ENCODE peak calls at places on chromosomes 13 and 19, in eight cellular contexts. One of them, this sample, is unnamed. For H3K4me1, the result is how much of the 10 kb centered on the place peaks cover.

GRCh38 chr13:40969169-40969901 is 49.8 kb downstream of the ELF1 start:
- DNase-seq in upper lobe of left lung: no peak
- DNase-seq in stomach: no peak
- DNase-seq in ovary: no peak
- DNase-seq in A549: no peak
- DNase-seq in HepG2: no peak
- DNase-seq in transverse colon: no peak
- DNase-seq in K562: no peak
- DNase-seq in this sample: no peak

GRCh38 chr13:46380242-46380641 is 6.8 kb downstream of the RUBCNL start:
- DNase-seq in transverse colon: no peak
- DNase-seq in K562: no peak
- DNase-seq in HepG2: no peak
- DNase-seq in upper lobe of left lung: no peak
- DNase-seq in ovary: no peak
- DNase-seq in A549: no peak
- DNase-seq in stomach: no peak
- DNase-seq in this sample: no peak

GRCh38 chr13:43546260-43546659 is 240.5 kb downstream of the ENOX1 start:
- DNase-seq in A549: no peak
- DNase-seq in stomach: no peak
- DNase-seq in K562: no peak
- DNase-seq in upper lobe of left lung: no peak
- DNase-seq in transverse colon: no peak
- DNase-seq in ovary: peak
- DNase-seq in HepG2: no peak
- DNase-seq in this sample: no peak

GRCh38 chr13:97460004-97460756 is 26.2 kb downstream of the RAP2A start:
- DNase-seq in stomach: no peak
- DNase-seq in HepG2: no peak
- DNase-seq in ovary: no peak
- DNase-seq in A549: no peak
- DNase-seq in K562: no peak
- DNase-seq in upper lobe of left lung: no peak
- DNase-seq in transverse colon: no peak
- DNase-seq in this sample: no peak

GRCh38 chr13:80341771-80342271 is 895 bp upstream of the SPRY2 start:
- DNase-seq in K562: peak
- DNase-seq in HepG2: peak
- DNase-seq in transverse colon: peak
- DNase-seq in stomach: no peak
- DNase-seq in upper lobe of left lung: no peak
- DNase-seq in A549: peak
- DNase-seq in ovary: peak
- DNase-seq in this sample: no peak

GRCh38 chr19:45171211-45171623 is 6.8 kb downstream of the TRAPPC6A start:
- DNase-seq in A549: no peak
- DNase-seq in HepG2: no peak
- DNase-seq in transverse colon: no peak
- DNase-seq in stomach: no peak
- DNase-seq in K562: peak
- DNase-seq in ovary: no peak
- DNase-seq in upper lobe of left lung: no peak
- DNase-seq in this sample: no peak

GRCh38 chr19:907183-907853 is 5.7 kb downstream of the R3HDM4 start:
- DNase-seq in A549: no peak
- DNase-seq in upper lobe of left lung: peak
- DNase-seq in stomach: no peak
- DNase-seq in ovary: no peak
- DNase-seq in transverse colon: no peak
- DNase-seq in K562: peak
- DNase-seq in HepG2: no peak
- DNase-seq in this sample: no peak

GRCh38 chr13:66353664-66354063 is 876.5 kb downstream of the PCDH9 start:
- DNase-seq in K562: peak
- DNase-seq in ovary: no peak
- DNase-seq in upper lobe of left lung: no peak
- DNase-seq in A549: peak
- DNase-seq in stomach: no peak
- DNase-seq in HepG2: no peak
- DNase-seq in transverse colon: no peak
- DNase-seq in this sample: no peak

GRCh38 chr13:34174671-34175145 is 356.8 kb downstream of the RFC3 start:
- DNase-seq in ovary: no peak
- DNase-seq in upper lobe of left lung: no peak
- DNase-seq in HepG2: no peak
- DNase-seq in K562: no peak
- DNase-seq in A549: peak
- DNase-seq in stomach: no peak
- DNase-seq in transverse colon: no peak
- DNase-seq in this sample: no peak

GRCh38 chr13:37194428-37194861 is 89.0 kb upstream of the CSNK1A1L start:
- DNase-seq in HepG2: no peak
- DNase-seq in transverse colon: no peak
- DNase-seq in A549: no peak
- DNase-seq in ovary: no peak
- DNase-seq in upper lobe of left lung: no peak
- DNase-seq in stomach: no peak
- DNase-seq in K562: no peak
- DNase-seq in this sample: no peak

GRCh38 chr13:44249439-44249838 is 124.2 kb upstream of the SERP2 start:
- DNase-seq in transverse colon: peak
- DNase-seq in HepG2: no peak
- DNase-seq in A549: no peak
- DNase-seq in ovary: peak
- DNase-seq in K562: no peak
- DNase-seq in stomach: no peak
- DNase-seq in upper lobe of left lung: no peak
- DNase-seq in this sample: peak

GRCh38 chr13:66265446-66265845 is 964.7 kb downstream of the PCDH9 start:
- DNase-seq in ovary: no peak
- DNase-seq in K562: no peak
- DNase-seq in A549: no peak
- DNase-seq in transverse colon: no peak
- DNase-seq in HepG2: no peak
- DNase-seq in stomach: no peak
- DNase-seq in upper lobe of left lung: no peak
- DNase-seq in this sample: no peak

GRCh38 chr19:3366761-3367571 is 583 bp downstream of the NFIC start:
- DNase-seq in ovary: peak
- DNase-seq in A549: no peak
- DNase-seq in upper lobe of left lung: peak
- DNase-seq in K562: peak
- DNase-seq in stomach: no peak
- DNase-seq in HepG2: no peak
- DNase-seq in transverse colon: peak
- DNase-seq in this sample: no peak

GRCh38 chr13:45258339-45258685 is 57.5 kb upstream of the KCTD4 start:
- DNase-seq in A549: no peak
- DNase-seq in K562: no peak
- DNase-seq in transverse colon: peak
- DNase-seq in ovary: peak
- DNase-seq in stomach: no peak
- DNase-seq in upper lobe of left lung: no peak
- DNase-seq in HepG2: peak
- DNase-seq in this sample: no peak

GRCh38 chr19:1992759-1993260 is 22.7 kb downstream of the BTBD2 start:
- DNase-seq in A549: peak
- DNase-seq in HepG2: no peak
- DNase-seq in upper lobe of left lung: peak
- DNase-seq in K562: peak
- DNase-seq in transverse colon: peak
- DNase-seq in stomach: no peak
- DNase-seq in ovary: peak
- DNase-seq in this sample: no peak

GRCh38 chr19:728011-728410 is 19.3 kb downstream of the PALM start:
- DNase-seq in A549: no peak
- DNase-seq in transverse colon: no peak
- DNase-seq in ovary: peak
- DNase-seq in upper lobe of left lung: peak
- DNase-seq in stomach: no peak
- DNase-seq in HepG2: no peak
- DNase-seq in K562: no peak
- DNase-seq in this sample: no peak

GRCh38 chr19:21402303-21402985 is 5.5 kb downstream of the ZNF493 start:
- DNase-seq in upper lobe of left lung: no peak
- DNase-seq in K562: no peak
- DNase-seq in ovary: no peak
- DNase-seq in A549: no peak
- DNase-seq in transverse colon: no peak
- DNase-seq in HepG2: no peak
- DNase-seq in stomach: no peak
- DNase-seq in this sample: no peak

GRCh38 chr13:78785764-78786163 is 126.8 kb upstream of the OBI1 start:
- DNase-seq in stomach: no peak
- DNase-seq in HepG2: no peak
- DNase-seq in transverse colon: no peak
- DNase-seq in ovary: no peak
- DNase-seq in upper lobe of left lung: no peak
- DNase-seq in A549: no peak
- DNase-seq in K562: no peak
- DNase-seq in this sample: no peak

GRCh38 chr13:29568731-29569130 is 26.8 kb downstream of the SLC7A1 start:
- DNase-seq in HepG2: no peak
- DNase-seq in upper lobe of left lung: no peak
- DNase-seq in ovary: no peak
- DNase-seq in K562: no peak
- DNase-seq in stomach: no peak
- DNase-seq in A549: no peak
- DNase-seq in transverse colon: no peak
- DNase-seq in this sample: no peak
- H3K4me1 ChIP-seq in HepG2: half or more
- H3K4me1 ChIP-seq in upper lobe of left lung: under half
- H3K4me1 ChIP-seq in ovary: under half
- H3K4me1 ChIP-seq in K562: under half
- H3K4me1 ChIP-seq in stomach: half or more
- H3K4me1 ChIP-seq in A549: under half
- H3K4me1 ChIP-seq in transverse colon: under half
- H3K4me1 ChIP-seq in this sample: under half

GRCh38 chr19:9674669-9675357 is at the start of gene ZNF562:
- DNase-seq in ovary: peak
- DNase-seq in upper lobe of left lung: peak
- DNase-seq in stomach: peak
- DNase-seq in A549: peak
- DNase-seq in HepG2: peak
- DNase-seq in transverse colon: peak
- DNase-seq in K562: peak
- DNase-seq in this sample: peak
- TF ChIP-seq POLR2A in ovary: peak
- TF ChIP-seq POLR2A in upper lobe of left lung: peak
- TF ChIP-seq POLR2A in stomach: no peak
- TF ChIP-seq POLR2A in A549: peak
- TF ChIP-seq POLR2A in HepG2: peak
- TF ChIP-seq POLR2A in transverse colon: peak
- TF ChIP-seq POLR2A in K562: peak
- TF ChIP-seq POLR2A in this sample: peak

GRCh38 chr13:26471807-26472206 is 85.7 kb upstream of the WASF3 start:
- DNase-seq in upper lobe of left lung: no peak
- DNase-seq in transverse colon: no peak
- DNase-seq in stomach: no peak
- DNase-seq in K562: no peak
- DNase-seq in HepG2: no peak
- DNase-seq in ovary: no peak
- DNase-seq in A549: no peak
- DNase-seq in this sample: no peak
- TF ChIP-seq EP300 in upper lobe of left lung: no peak
- TF ChIP-seq EP300 in transverse colon: no peak
- TF ChIP-seq EP300 in stomach: no peak
- TF ChIP-seq EP300 in K562: no peak
- TF ChIP-seq EP300 in HepG2: no peak
- TF ChIP-seq EP300 in ovary: no peak
- TF ChIP-seq EP300 in A549: no peak
- TF ChIP-seq EP300 in this sample: no peak

GRCh38 chr19:48874309-48875135 is 2.3 kb downstream of the PPP1R15A start:
- DNase-seq in upper lobe of left lung: no peak
- DNase-seq in K562: peak
- DNase-seq in A549: peak
- DNase-seq in transverse colon: peak
- DNase-seq in stomach: peak
- DNase-seq in ovary: peak
- DNase-seq in HepG2: no peak
- DNase-seq in this sample: peak
- H3K4me1 ChIP-seq in upper lobe of left lung: half or more
- H3K4me1 ChIP-seq in K562: under half
- H3K4me1 ChIP-seq in A549: under half
- H3K4me1 ChIP-seq in transverse colon: under half
- H3K4me1 ChIP-seq in stomach: half or more
- H3K4me1 ChIP-seq in ovary: under half
- H3K4me1 ChIP-seq in HepG2: under half
- H3K4me1 ChIP-seq in this sample: under half

GRCh38 chr19:29216021-29216420 is 3.1 kb upstream of the UQCRFS1 start:
- DNase-seq in K562: no peak
- DNase-seq in stomach: no peak
- DNase-seq in upper lobe of left lung: no peak
- DNase-seq in ovary: no peak
- DNase-seq in transverse colon: no peak
- DNase-seq in A549: no peak
- DNase-seq in HepG2: no peak
- DNase-seq in this sample: no peak
- TF ChIP-seq POLR2A in K562: no peak
- TF ChIP-seq POLR2A in stomach: no peak
- TF ChIP-seq POLR2A in upper lobe of left lung: no peak
- TF ChIP-seq POLR2A in ovary: no peak
- TF ChIP-seq POLR2A in transverse colon: no peak
- TF ChIP-seq POLR2A in A549: no peak
- TF ChIP-seq POLR2A in HepG2: no peak
- TF ChIP-seq POLR2A in this sample: no peak

This sample was measured in tibial nerve.